ENCODE peak calls at places on chromosomes 5 and 9, in eight cellular contexts. M, O, L, J, E, Z, P and N are unnamed samples.

GRCh38 chr5:160542281-160542680 is 120.6 kb downstream of the PTTG1 start:
- DNase-seq in P (no peak), M (no peak), J (no peak), E (no peak), Z (no peak), O (no peak), L (no peak), N (no peak)

GRCh38 chr5:113118298-113118697 is 141.7 kb downstream of the DCP2 start:
- DNase-seq in Z (no peak), M (no peak), J (no peak), E (no peak), L (no peak), P (no peak), O (no peak), N (no peak)

GRCh38 chr9:96494215-96494800 is 44.3 kb downstream of the HABP4 start:
- DNase-seq in Z (no peak), L (no peak), O (no peak), P (no peak), M (no peak), E (no peak), J (no peak), N (no peak)

GRCh38 chr5:125484272-125485002 is 738.0 kb upstream of the ZNF608 start:
- DNase-seq in O (peak), Z (no peak), P (peak), J (peak), E (peak), M (peak), L (no peak), N (peak)

GRCh38 chr9:104836235-104836634 is 72.3 kb downstream of the NIPSNAP3B start:
- DNase-seq in O (no peak), M (no peak), Z (no peak), E (no peak), L (no peak), J (no peak), P (no peak), N (no peak)

GRCh38 chr9:32394381-32395049 is 10.1 kb downstream of the ACO1 start:
- DNase-seq in E (no peak), O (no peak), J (peak), M (no peak), Z (no peak), P (no peak), L (no peak), N (no peak)

GRCh38 chr9:70411930-70412677 is 2.4 kb downstream of the KLF9 start:
- DNase-seq in O (peak), L (peak), Z (no peak), E (no peak), J (peak), P (peak), M (peak), N (peak)

GRCh38 chr5:124774002-124774318 is 27.5 kb upstream of the ZNF608 start:
- DNase-seq in P (no peak), O (no peak), Z (no peak), E (no peak), J (no peak), M (no peak), L (no peak), N (no peak)

GRCh38 chr9:120593955-120594277 is 13.9 kb upstream of the CDK5RAP2 start:
- DNase-seq in P (no peak), L (no peak), O (no peak), M (no peak), Z (no peak), E (no peak), J (no peak), N (no peak)

GRCh38 chr9:36993933-36994764 is 39.9 kb downstream of the PAX5 start:
- DNase-seq in L (no peak), E (no peak), Z (no peak), J (no peak), M (no peak), O (no peak), P (no peak), N (no peak)

GRCh38 chr5:88203977-88204735 is 64.5 kb downstream of the TMEM161B start:
- DNase-seq in O (no peak), J (no peak), M (no peak), E (no peak), L (no peak), Z (no peak), P (no peak), N (no peak)

GRCh38 chr5:64506567-64507321 is 929 bp downstream of the RGS7BP start:
- DNase-seq in J (no peak), M (no peak), P (peak), O (no peak), E (no peak), L (no peak), Z (no peak), N (no peak)

GRCh38 chr5:65021527-65022226 is 252.9 kb downstream of the CWC27 start:
- DNase-seq in E (no peak), M (no peak), O (no peak), L (no peak), Z (no peak), J (no peak), P (no peak), N (no peak)

GRCh38 chr9:134341306-134341705 is 15.1 kb downstream of the RXRA start:
- DNase-seq in O (peak), P (no peak), E (no peak), M (no peak), L (no peak), Z (no peak), J (no peak), N (peak)

GRCh38 chr9:111178361-111179043 is 140.2 kb upstream of the LPAR1 start:
- DNase-seq in O (no peak), P (no peak), Z (no peak), J (peak), L (no peak), E (peak), M (no peak), N (no peak)

GRCh38 chr9:1047605-1048235 is 2.4 kb upstream of the DMRT2 start:
- DNase-seq in E (no peak), Z (no peak), P (no peak), O (no peak), L (no peak), M (no peak), J (no peak), N (no peak)

GRCh38 chr5:178213748-178214151 is 9.4 kb downstream of the HNRNPAB start:
- DNase-seq in Z (no peak), P (no peak), E (no peak), J (no peak), M (no peak), L (no peak), O (no peak), N (no peak)

GRCh38 chr5:10557747-10558295 is 6.0 kb upstream of the ANKRD33B start:
- DNase-seq in P (no peak), O (no peak), J (peak), E (no peak), M (no peak), Z (no peak), L (no peak), N (no peak)

GRCh38 chr5:166178681-166179080 is 2112.8 kb upstream of the WWC1 start:
- DNase-seq in J (no peak), P (no peak), M (no peak), Z (no peak), O (no peak), L (no peak), E (no peak), N (no peak)

GRCh38 chr9:113579270-113580040 is 115.9 kb downstream of the RGS3 start:
- DNase-seq in O (peak), Z (peak), L (no peak), E (no peak), M (no peak), J (peak), P (no peak), N (no peak)

GRCh38 chr9:132141948-132142594 is 19.8 kb upstream of the NTNG2 start:
- DNase-seq in P (no peak), E (no peak), L (no peak), J (no peak), Z (no peak), O (no peak), M (no peak), N (no peak)

GRCh38 chr5:67246108-67246507 is 49.5 kb upstream of the CD180 start:
- DNase-seq in Z (no peak), L (peak), O (no peak), P (no peak), J (peak), M (peak), E (peak), N (peak)

GRCh38 chr5:179865471-179866240 is 7.0 kb upstream of the MRNIP start:
- DNase-seq in E (no peak), P (no peak), J (no peak), Z (no peak), M (no peak), O (no peak), L (no peak), N (no peak)

GRCh38 chr5:129652353-129653138 is 95.3 kb upstream of the MINAR2 start:
- DNase-seq in P (no peak), J (no peak), M (no peak), L (no peak), Z (no peak), O (no peak), E (no peak), N (no peak)

GRCh38 chr5:181261320-181262085 is 560 bp upstream of the TRIM52 start:
- DNase-seq in O (peak), J (peak), L (no peak), E (no peak), M (peak), Z (no peak), P (peak), N (peak)

GRCh38 chr9:87040410-87041009 is 93.2 kb upstream of the GAS1 start:
- DNase-seq in L (no peak), M (no peak), P (no peak), O (no peak), E (no peak), J (no peak), Z (no peak), N (no peak)

GRCh38 chr9:111914749-111915424 is 18.3 kb downstream of the UGCG start:
- DNase-seq in O (no peak), Z (no peak), P (no peak), M (no peak), E (no peak), L (no peak), J (no peak), N (no peak)

GRCh38 chr9:104557179-104557634 is 11.8 kb upstream of the OR13C8 start:
- DNase-seq in L (no peak), E (no peak), O (no peak), M (no peak), J (no peak), Z (no peak), P (no peak), N (no peak)

GRCh38 chr5:94693043-94693822 is 74.8 kb downstream of the SLF1 start:
- DNase-seq in L (no peak), O (no peak), Z (no peak), M (no peak), P (no peak), J (no peak), E (peak), N (no peak)

GRCh38 chr5:72281764-72282499 is 38.1 kb downstream of the MRPS27 start:
- DNase-seq in L (no peak), Z (no peak), E (peak), M (no peak), P (no peak), O (no peak), J (no peak), N (no peak)

GRCh38 chr9:98873535-98874432 is 66.3 kb downstream of the GALNT12 start:
- DNase-seq in E (no peak), Z (no peak), J (peak), O (peak), L (no peak), M (no peak), P (no peak), N (no peak)